ENCODE peak calls at places on chromosomes 5 and 9, in eight cellular contexts. W is AG10803, X is osteocyte, S is B cell, M is body of pancreas, J is fibroblast of lung, E is pancreas, I is PC-3. Z is an unnamed sample.

GRCh38 chr5:125659316-125660071 is 763.7 kb upstream of the GRAMD2B start:
- DNase-seq in M (no peak), I (no peak), E (no peak), J (peak; percentile 78), S (no peak), W (no peak), X (no peak), Z (no peak)

GRCh38 chr5:88388476-88389170 is 120.0 kb upstream of the TMEM161B start:
- DNase-seq in W (no peak), I (no peak), X (no peak), M (no peak), J (no peak), S (no peak), E (no peak), Z (no peak)

GRCh38 chr9:101625871-101626270 is 31.1 kb upstream of the PPP3R2 start:
- DNase-seq in J (no peak), X (no peak), S (no peak), I (no peak), M (no peak), E (no peak), W (no peak), Z (no peak)

GRCh38 chr5:164013077-164013670 is 507.8 kb downstream of the MAT2B start:
- DNase-seq in E (peak; percentile 66), S (peak; percentile 74), W (peak; percentile 62), M (peak; percentile 66), I (peak; percentile 76), J (peak; percentile 63), X (no peak), Z (peak; percentile 19)

GRCh38 chr9:38066907-38067610 is 2.0 kb downstream of the SHB start:
- DNase-seq in I (peak; percentile 16), X (no peak), J (peak; percentile 34), W (peak; percentile 40), M (peak; percentile 70), E (peak; percentile 66), S (no peak), Z (no peak)

GRCh38 chr5:135013947-135014570 is 20.0 kb downstream of the PITX1 start:
- DNase-seq in I (peak; percentile 17), E (peak; percentile 84), J (peak; percentile 43), M (peak; percentile 72), W (peak; percentile 73), X (peak; percentile 69), S (no peak), Z (no peak)

GRCh38 chr5:180606215-180606785 is 15.0 kb upstream of the SCGB3A1 start:
- DNase-seq in J (no peak), X (no peak), W (no peak), M (no peak), E (no peak), S (no peak), I (no peak), Z (no peak)

GRCh38 chr9:85332487-85332886 is 409.3 kb downstream of the AGTPBP1 start:
- DNase-seq in I (peak; percentile 8), M (no peak), E (no peak), X (no peak), S (no peak), J (peak; percentile 5), W (no peak), Z (no peak)

GRCh38 chr9:82117025-82117424 is 128.5 kb downstream of the SPATA31D1 start:
- DNase-seq in J (peak; percentile 30), S (no peak), X (no peak), I (no peak), E (no peak), M (no peak), W (peak; percentile 79), Z (no peak)

GRCh38 chr9:99931155-99931840 is 24.8 kb downstream of the STX17 start:
- DNase-seq in X (no peak), S (no peak), W (peak; percentile 33), I (no peak), J (peak; percentile 17), M (no peak), E (no peak), Z (no peak)

GRCh38 chr9:128621730-128622455 is 34.8 kb downstream of the DYNC2I2 start:
- DNase-seq in W (no peak), M (no peak), X (no peak), E (no peak), S (no peak), J (no peak), I (no peak), Z (peak; percentile 25)

GRCh38 chr5:145887217-145887616 is 14.4 kb upstream of the GRXCR2 start:
- DNase-seq in I (peak; percentile 13), M (no peak), J (no peak), S (no peak), W (no peak), E (no peak), X (no peak), Z (no peak)

GRCh38 chr5:115962565-115963402 is 509 bp downstream of the LVRN start:
- DNase-seq in M (peak; percentile 20), I (no peak), S (no peak), E (peak; percentile 25), J (peak; percentile 33), X (no peak), W (no peak), Z (no peak)

GRCh38 chr9:108580021-108580439 is 275.8 kb downstream of the ACTL7B start:
- DNase-seq in X (no peak), E (no peak), S (no peak), J (no peak), W (peak; percentile 64), I (peak; percentile 89), M (no peak), Z (no peak)

GRCh38 chr9:87267701-87268100 is 230.0 kb upstream of the DAPK1 start:
- DNase-seq in I (no peak), M (no peak), W (peak; percentile 93), E (no peak), J (no peak), X (no peak), S (no peak), Z (no peak)

GRCh38 chr9:99451121-99451606 is 229.1 kb downstream of the SEC61B start:
- DNase-seq in I (no peak), W (peak; percentile 70), J (peak; percentile 33), X (no peak), E (no peak), S (no peak), M (no peak), Z (no peak)

GRCh38 chr5:168374532-168374931 is 83.1 kb downstream of the WWC1 start:
- DNase-seq in I (no peak), X (no peak), E (no peak), S (no peak), J (no peak), W (no peak), M (no peak), Z (no peak)

GRCh38 chr5:36885149-36885548 is 8.6 kb downstream of the NIPBL start:
- DNase-seq in E (no peak), X (no peak), S (no peak), W (no peak), M (no peak), J (no peak), I (no peak), Z (no peak)

GRCh38 chr5:173329370-173330150 is 1.3 kb upstream of the STC2 start:
- DNase-seq in J (no peak), W (peak; percentile 54), S (no peak), M (peak; percentile 45), X (no peak), I (peak; percentile 82), E (peak; percentile 87), Z (no peak)
- TF ChIP-seq CTCF in J (no peak), W (no peak), S (no peak), M (no peak), X (peak; percentile 45), I (peak; percentile 38), E (no peak), Z (no peak)

GRCh38 chr9:126965541-126966428 is 51.2 kb downstream of the RALGPS1 start:
- DNase-seq in J (peak; percentile 39), S (no peak), I (peak; percentile 55), M (no peak), E (no peak), W (peak; percentile 58), X (peak; percentile 32), Z (no peak)
- TF ChIP-seq CTCF in J (peak; percentile 91), S (peak; percentile 39), I (peak; percentile 92), M (no peak), E (no peak), W (peak; percentile 96), X (peak; percentile 90), Z (peak; percentile 87)

DNA sequence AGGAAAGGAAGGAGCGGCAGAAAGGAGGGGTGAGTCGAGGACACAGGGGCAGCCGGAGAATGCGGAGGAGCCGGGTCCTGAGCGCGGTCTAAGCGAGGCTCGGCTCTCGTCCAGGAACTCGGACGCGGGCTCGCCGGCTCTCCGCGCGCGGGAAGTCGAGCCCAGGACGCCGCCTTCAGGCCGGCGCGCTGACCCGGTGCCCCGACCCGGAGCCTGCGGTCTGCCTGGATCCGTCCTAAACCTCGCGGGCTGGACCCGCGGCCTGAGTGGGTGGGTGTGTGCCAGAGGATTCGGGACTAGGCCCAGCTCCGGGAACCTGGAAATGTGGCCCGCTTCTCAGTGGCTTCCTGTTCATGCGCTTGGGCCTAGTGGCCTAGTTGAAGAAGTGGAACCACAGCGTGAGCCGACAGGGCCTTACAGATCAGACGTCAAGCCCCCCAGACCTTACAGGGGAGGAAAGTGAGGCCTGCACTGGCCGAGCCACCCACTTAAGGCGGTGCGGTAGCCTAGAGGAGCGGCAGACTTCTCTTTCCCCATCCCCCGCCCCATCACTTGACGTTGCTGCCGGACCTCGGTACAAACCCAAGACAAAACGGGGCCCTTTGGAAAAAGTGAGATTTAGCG is 1.2 kb downstream of the CDKN2B-AS1 start:
- DNase-seq in M (peak; percentile 38), I (peak; percentile 24), E (peak; percentile 34), W (peak; percentile 58), X (no peak), J (peak; percentile 65), S (peak; percentile 49), Z (no peak)
- TF ChIP-seq CTCF in M (no peak), I (peak; percentile 36), E (no peak), W (peak; percentile 17), X (peak; percentile 48), J (peak; percentile 37), S (peak; percentile 15), Z (peak; percentile 23)

DNA sequence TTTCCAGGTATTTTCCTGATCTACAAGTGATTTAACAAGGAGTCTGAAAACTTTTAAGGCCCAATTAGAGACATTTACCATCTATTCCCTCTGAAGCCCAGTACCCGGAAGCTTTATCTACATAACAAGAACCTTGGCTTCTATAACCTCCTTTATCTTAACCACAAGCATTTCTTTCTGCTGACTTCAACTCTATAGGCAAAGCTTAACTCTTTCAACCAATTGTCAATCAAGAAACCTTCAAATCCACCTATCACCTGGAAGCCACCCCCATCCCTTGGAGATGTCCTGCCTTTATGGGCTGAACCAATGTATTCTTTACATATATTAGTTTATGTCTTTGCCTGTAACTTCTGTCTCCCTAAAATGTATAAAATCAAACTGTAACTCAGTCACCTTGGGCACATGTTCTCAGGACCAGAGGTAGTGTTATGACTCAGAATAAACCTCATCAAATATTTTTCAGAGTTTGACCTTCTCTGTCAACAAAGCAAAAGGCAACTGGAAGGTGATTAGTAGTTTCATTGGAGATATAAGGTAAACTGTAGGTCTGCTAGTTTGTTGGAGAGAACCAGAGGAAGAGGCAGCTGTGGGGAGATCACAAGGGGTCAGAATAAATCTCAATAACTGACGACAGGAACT is 13.0 kb upstream of the RIMOC1 start:
- DNase-seq in I (peak; percentile 52), W (no peak), X (no peak), M (no peak), S (no peak), E (no peak), J (no peak), Z (no peak)
- TF ChIP-seq CTCF in I (no peak), W (no peak), X (no peak), M (no peak), S (no peak), E (no peak), J (no peak), Z (no peak)